ENCODE peak calls at places on chromosomes 11 and 22, in nine cellular contexts. P is stimulated activated CD8-positive, alpha-beta memory T cell treated with anti-CD3 and anti-CD28 coated beads, Interleukin-4, amount 100 ng/mL, for 24 hours; G is OCI-LY7; A is colonic mucosa; C is adrenal gland; D is MG63; R is activated CD4-positive, alpha-beta T cell treated with anti-CD3 and anti-CD28 coated beads, Interleukin-2, amount 50 U/mL, for 1 hour; V is activated naive CD4-positive, alpha-beta T cell treated with anti-CD3 and anti-CD28 coated beads, Interleukin-2, amount 50 U/mL, for 72 hours; E is suprapubic skin. N is an unnamed sample.

GRCh38 chr11:2744166-2744565 is 44.4 kb upstream of the KCNQ1OT1 start:
- DNase-seq in P (no peak), G (no peak), A (no peak), C (peak; percentile 13), D (no peak), R (no peak), V (no peak), E (no peak), N (no peak)

GRCh38 chr11:83602116-83602515 is 315.9 kb upstream of the CCDC90B start:
- DNase-seq in P (no peak), G (no peak), A (no peak), C (no peak), D (no peak), R (no peak), V (no peak), E (no peak), N (no peak)

GRCh38 chr11:69297926-69298777 is 4.2 kb downstream of the MYEOV start:
- DNase-seq in P (no peak), G (peak; percentile 57), A (peak; percentile 78), C (peak; percentile 85), D (peak; percentile 96), R (peak; percentile 18), V (no peak), E (peak; percentile 87), N (peak; percentile 85)

GRCh38 chr11:9461760-9462134 is 935 bp downstream of the ZNF143 start:
- DNase-seq in P (no peak), G (peak; percentile 49), A (no peak), C (no peak), D (no peak), R (no peak), V (no peak), E (no peak), N (no peak)

GRCh38 chr11:68806931-68807844 is 34.5 kb downstream of the CPT1A start:
- DNase-seq in P (no peak), G (no peak), A (no peak), C (peak; percentile 55), D (peak; percentile 22), R (no peak), V (no peak), E (no peak), N (no peak)

GRCh38 chr11:94866231-94866827 is 98.2 kb downstream of the AMOTL1 start:
- DNase-seq in P (no peak), G (no peak), A (no peak), C (no peak), D (no peak), R (no peak), V (no peak), E (no peak), N (no peak)

GRCh38 chr22:35353318-35353717 is 27.6 kb upstream of the HMOX1 start:
- DNase-seq in P (no peak), G (peak; percentile 46), A (no peak), C (no peak), D (no peak), R (no peak), V (no peak), E (no peak), N (no peak)

GRCh38 chr11:92453055-92453454 is 228.4 kb downstream of the FAT3 start:
- DNase-seq in P (no peak), G (no peak), A (no peak), C (no peak), D (no peak), R (no peak), V (no peak), E (no peak), N (no peak)

GRCh38 chr11:128691802-128692749 is 1.8 kb upstream of the FLI1 start:
- DNase-seq in P (no peak), G (no peak), A (no peak), C (no peak), D (no peak), R (no peak), V (no peak), E (peak; percentile 68), N (no peak)

GRCh38 chr11:126188332-126189108 is 22.9 kb downstream of the RPUSD4 start:
- DNase-seq in P (no peak), G (peak; percentile 89), A (no peak), C (no peak), D (no peak), R (no peak), V (no peak), E (no peak), N (no peak)

GRCh38 chr11:68773521-68774187 is 22.3 kb upstream of the TESMIN start:
- DNase-seq in P (no peak), G (no peak), A (no peak), C (no peak), D (no peak), R (no peak), V (no peak), E (no peak), N (no peak)

GRCh38 chr11:64529559-64530520 is 61.2 kb upstream of the SLC22A12 start:
- DNase-seq in P (no peak), G (no peak), A (no peak), C (no peak), D (no peak), R (no peak), V (no peak), E (peak; percentile 43), N (no peak)

N was measured in thyroid gland.